ENCODE peak calls at places on chromosomes 6 and 20, in four cellular contexts. A, L, F and V are unnamed samples.

GRCh38 chr20:51995551-51995951 is 193.2 kb upstream of the SALL4 start:
- DNase-seq in L (no peak), A (no peak), F (no peak), V (no peak)

GRCh38 chr20:25270829-25271251 is 23.0 kb downstream of the PYGB start:
- DNase-seq in F (no peak), L (no peak), A (no peak), V (no peak)

GRCh38 chr6:52352239-52353008 is 9.5 kb upstream of the PAQR8 start:
- DNase-seq in L (no peak), A (no peak), F (no peak), V (no peak)

GRCh38 chr6:136921521-136921935 is 573 bp upstream of the SLC35D3 start:
- DNase-seq in A (no peak), F (peak), L (no peak), V (no peak)

GRCh38 chr20:25399038-25399430 is 8.4 kb upstream of the ABHD12 start:
- DNase-seq in A (no peak), F (no peak), L (no peak), V (peak)

GRCh38 chr6:12386816-12387215 is 96.7 kb downstream of the EDN1 start:
- DNase-seq in A (no peak), F (no peak), L (no peak), V (no peak)

GRCh38 chr6:28258877-28259777 is at the start of gene NKAPL:
- DNase-seq in A (peak), L (peak), F (peak), V (peak)

GRCh38 chr6:209432-210103 is 82.7 kb upstream of the DUSP22 start:
- DNase-seq in A (no peak), F (no peak), L (peak), V (peak)

GRCh38 chr6:54308677-54309315 is 555 bp downstream of the TINAG start:
- DNase-seq in F (no peak), L (no peak), A (no peak), V (no peak)

GRCh38 chr6:166032366-166033171 is 135.1 kb downstream of the TBXT start:
- DNase-seq in A (no peak), L (no peak), F (no peak), V (no peak)

GRCh38 chr6:126039284-126039683 is 52.9 kb downstream of the TRMT11 start:
- DNase-seq in L (no peak), F (no peak), A (no peak), V (no peak)

GRCh38 chr6:122734529-122735203 is 44.9 kb upstream of the FABP7 start:
- DNase-seq in L (no peak), A (no peak), F (no peak), V (no peak)

GRCh38 chr6:8079116-8079515 is 14.9 kb upstream of the BLOC1S5 start:
- DNase-seq in L (no peak), A (no peak), F (no peak), V (no peak)

GRCh38 chr6:145044606-145045275 is 690.6 kb downstream of the EPM2A start:
- DNase-seq in L (no peak), A (no peak), F (no peak), V (no peak)

GRCh38 chr6:126724821-126725220 is 384.9 kb downstream of the CENPW start:
- DNase-seq in F (no peak), L (no peak), A (no peak), V (no peak)

GRCh38 chr6:134117409-134117808 is 65.0 kb upstream of the SLC2A12 start:
- DNase-seq in F (no peak), L (no peak), A (no peak), V (no peak)

GRCh38 chr6:79111549-79111948 is 33.5 kb upstream of the PHIP start:
- DNase-seq in L (no peak), A (no peak), F (no peak), V (no peak)

GRCh38 chr20:16946097-16946496 is 197.9 kb downstream of the OTOR start:
- DNase-seq in F (no peak), L (no peak), A (no peak), V (no peak)

GRCh38 chr6:72819609-72820008 is 197.7 kb downstream of the KCNQ5 start:
- DNase-seq in L (no peak), F (no peak), A (no peak), V (no peak)

GRCh38 chr6:14072084-14072483 is 45.5 kb upstream of the CD83 start:
- DNase-seq in L (no peak), A (no peak), F (no peak), V (no peak)

GRCh38 chr20:47781631-47782030 is 3.6 kb downstream of the SULF2 start:
- DNase-seq in A (no peak), F (no peak), L (no peak), V (no peak)

GRCh38 chr6:42572523-42572922 is 8.7 kb downstream of the UBR2 start:
- DNase-seq in A (no peak), F (no peak), L (no peak), V (no peak)

GRCh38 chr6:145116591-145117178 is 618.6 kb downstream of the EPM2A start:
- DNase-seq in F (no peak), A (no peak), L (no peak), V (no peak)

GRCh38 chr20:58208944-58209343 is 19.5 kb downstream of the ANKRD60 start:
- DNase-seq in A (no peak), L (no peak), F (no peak), V (no peak)

GRCh38 chr6:135853986-135854385 is 2.5 kb downstream of the PDE7B start:
- DNase-seq in F (no peak), A (no peak), L (no peak), V (peak)

GRCh38 chr6:33766921-33767700 is 20.4 kb upstream of the IP6K3 start:
- DNase-seq in F (no peak), L (no peak), A (no peak), V (no peak)